ENCODE peak calls at places on chromosome 3, in six cellular contexts. F is IMR-90; M is CD8-positive, alpha-beta T cell; I is HCT116; Z is tibial nerve; L is A549. X is an unnamed sample. For H3K9me3, the result is how much of the 10 kb centered on the place peaks cover.

GRCh38 chr3:142998439-142998838 is 2.9 kb upstream of the U2SURP start:
- DNase-seq in F (peak), M (no peak), I (no peak), Z (no peak), L (no peak), X (no peak)

GRCh38 chr3:129230311-129231019 is 18.9 kb upstream of the COPG1 start:
- DNase-seq in F (peak), M (no peak), I (no peak), Z (no peak), L (peak), X (no peak)

GRCh38 chr3:80233576-80233975 is 465.8 kb upstream of the ROBO1 start:
- DNase-seq in F (peak), M (no peak), I (no peak), Z (no peak), L (no peak), X (no peak)

GRCh38 chr3:55491296-55491816 is 4.2 kb upstream of the WNT5A start:
- DNase-seq in F (peak), M (no peak), I (no peak), Z (no peak), L (no peak), X (no peak)

GRCh38 chr3:122994954-122995353 is 32.6 kb downstream of the SEMA5B start:
- DNase-seq in F (no peak), M (no peak), I (no peak), Z (no peak), L (no peak), X (no peak)

GRCh38 chr3:98788651-98789050 is 25.5 kb downstream of the ST3GAL6 start:
- DNase-seq in F (no peak), M (no peak), I (no peak), Z (no peak), L (no peak), X (no peak)

GRCh38 chr3:189404036-189404435 is 227.2 kb upstream of the TP63 start:
- DNase-seq in F (no peak), M (no peak), I (no peak), Z (no peak), L (no peak), X (no peak)

GRCh38 chr3:60708191-60708975 is 542.9 kb downstream of the FHIT start:
- DNase-seq in F (peak), M (no peak), I (no peak), Z (no peak), L (no peak), X (no peak)

GRCh38 chr3:135056084-135056730 is 261.1 kb downstream of the EPHB1 start:
- DNase-seq in F (no peak), M (no peak), I (no peak), Z (no peak), L (no peak), X (no peak)

GRCh38 chr3:149572796-149573414 is 84.9 kb downstream of the WWTR1 start:
- DNase-seq in F (peak), M (no peak), I (no peak), Z (no peak), L (no peak), X (no peak)

GRCh38 chr3:25084016-25084415 is 344.0 kb upstream of the RARB start:
- DNase-seq in F (no peak), M (no peak), I (no peak), Z (no peak), L (no peak), X (no peak)

GRCh38 chr3:46383211-46383945 is 12.6 kb downstream of the CCR5 start:
- DNase-seq in F (no peak), M (no peak), I (no peak), Z (no peak), L (no peak), X (no peak)

GRCh38 chr3:4670352-4670751 is 177.2 kb downstream of the ITPR1 start:
- DNase-seq in F (no peak), M (no peak), I (no peak), Z (no peak), L (peak), X (no peak)

GRCh38 chr3:71710906-71711494 is 14.2 kb downstream of the EIF4E3 start:
- DNase-seq in F (peak), M (no peak), I (peak), Z (no peak), L (peak), X (no peak)

GRCh38 chr3:170142373-170142772 is 39.2 kb downstream of the PHC3 start:
- DNase-seq in F (no peak), M (no peak), I (no peak), Z (no peak), L (no peak), X (no peak)

GRCh38 chr3:8596706-8597514 is 47.7 kb downstream of the SSUH2 start:
- DNase-seq in F (no peak), M (no peak), I (no peak), Z (no peak), L (no peak), X (no peak)

GRCh38 chr3:48077835-48078234 is 61.6 kb upstream of the MAP4 start:
- DNase-seq in F (peak), M (no peak), I (no peak), Z (no peak), L (no peak), X (no peak)

GRCh38 chr3:74661672-74662071 is 47.2 kb upstream of the CNTN3 start:
- DNase-seq in F (no peak), M (no peak), I (no peak), Z (no peak), L (no peak), X (no peak)

GRCh38 chr3:43723121-43723734 is 32.5 kb downstream of the ABHD5 start:
- DNase-seq in F (peak), M (no peak), I (no peak), Z (no peak), L (peak), X (no peak)

GRCh38 chr3:131393056-131393455 is 11.5 kb downstream of the NUDT16 start:
- DNase-seq in F (peak), M (no peak), I (no peak), Z (no peak), L (no peak), X (no peak)

GRCh38 chr3:127064391-127065137 is 81.6 kb downstream of the PLXNA1 start:
- DNase-seq in F (peak), M (no peak), I (peak), Z (no peak), L (no peak), X (peak)

GRCh38 chr3:149333518-149333859 is at the start of gene TM4SF18:
- DNase-seq in F (no peak), M (no peak), I (no peak), Z (no peak), L (peak), X (no peak)

GRCh38 chr3:26368312-26368711 is 254.3 kb upstream of the LRRC3B start:
- DNase-seq in F (no peak), M (no peak), I (no peak), Z (no peak), L (no peak), X (no peak)

GRCh38 chr3:13887746-13888300 is 8.0 kb upstream of the WNT7A start:
- DNase-seq in F (no peak), M (no peak), I (no peak), Z (no peak), L (no peak), X (no peak)

GRCh38 chr3:17808994-17809393 is 66.6 kb upstream of the TBC1D5 start:
- DNase-seq in F (peak), M (no peak), I (no peak), Z (no peak), L (no peak), X (no peak)

GRCh38 chr3:104909721-104910120 is 457.0 kb upstream of the ALCAM start:
- DNase-seq in F (peak), M (no peak), I (no peak), Z (no peak), L (no peak), X (no peak)

GRCh38 chr3:132180337-132180791 is 136.8 kb upstream of the ACP3 start:
- DNase-seq in F (peak), M (no peak), I (peak), Z (no peak), L (peak), X (no peak)

GRCh38 chr3:103295974-103296570 is 861.3 kb downstream of the ZPLD1 start:
- DNase-seq in F (peak), M (no peak), I (peak), Z (no peak), L (peak), X (no peak)

GRCh38 chr3:39593341-39593740 is 125.9 kb downstream of the MOBP start:
- DNase-seq in F (no peak), M (no peak), I (no peak), Z (no peak), L (no peak), X (no peak)

GRCh38 chr3:86954751-86955150 is 36.2 kb downstream of the VGLL3 start:
- DNase-seq in F (no peak), M (no peak), I (no peak), Z (no peak), L (no peak), X (no peak)

GRCh38 chr3:10746001-10746400 is 70.0 kb upstream of the SLC6A11 start:
- DNase-seq in F (no peak), M (no peak), I (no peak), Z (no peak), L (no peak), X (no peak)

GRCh38 chr3:10746684-10747083 is 69.3 kb upstream of the SLC6A11 start:
- DNase-seq in F (no peak), M (no peak), I (no peak), Z (no peak), L (no peak), X (no peak)

GRCh38 chr3:10744098-10744465 is 71.9 kb upstream of the SLC6A11 start:
- DNase-seq in F (no peak), M (no peak), I (peak), Z (no peak), L (peak), X (no peak)

GRCh38 chr3:10743366-10744097 is 72.5 kb upstream of the SLC6A11 start:
- DNase-seq in F (no peak), M (no peak), I (no peak), Z (no peak), L (no peak), X (no peak)

DNA sequence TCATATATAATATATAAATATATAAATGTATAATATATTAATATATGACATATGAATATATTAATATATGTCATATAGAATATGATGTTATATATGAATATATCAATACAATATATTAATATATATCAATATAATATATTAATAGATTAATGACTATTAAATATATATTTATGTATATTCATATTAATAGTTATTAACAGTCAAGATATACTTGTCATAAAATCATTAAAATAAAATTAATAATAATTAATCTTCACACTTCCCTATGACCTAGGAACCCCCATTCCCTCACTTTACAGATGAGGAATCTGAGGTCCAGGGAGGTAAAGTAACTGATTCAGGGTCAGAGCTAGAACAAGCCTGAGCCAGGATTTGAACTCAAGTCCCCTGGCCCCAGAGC is 70.6 kb upstream of the SLC6A11 start:
- DNase-seq in F (no peak), M (no peak), I (no peak), Z (no peak), L (no peak), X (no peak)
- H3K9me3 ChIP-seq in F (under half), M (under half), I (under half), Z (under half), L (under half), X (under half)

GRCh38 chr3:73603771-73604171 is 21.0 kb downstream of the PDZRN3 start:
- DNase-seq in F (peak), M (no peak), I (no peak), Z (no peak), L (no peak), X (no peak)
- H3K4me3 ChIP-seq in F (no peak), M (no peak), I (no peak), Z (no peak), L (no peak), X (no peak)

GRCh38 chr3:157445897-157446296 is 9.2 kb downstream of the PTX3 start:
- DNase-seq in F (peak), M (no peak), I (no peak), Z (no peak), L (no peak), X (no peak)

GRCh38 chr3:157444789-157445188 is 8.1 kb downstream of the PTX3 start:
- DNase-seq in F (no peak), M (no peak), I (no peak), Z (no peak), L (no peak), X (no peak)

GRCh38 chr3:157443873-157444770 is 7.5 kb downstream of the PTX3 start:
- DNase-seq in F (peak), M (no peak), I (no peak), Z (no peak), L (no peak), X (no peak)

GRCh38 chr3:157442729-157443128 is 6.1 kb downstream of the PTX3 start:
- DNase-seq in F (peak), M (no peak), I (no peak), Z (no peak), L (no peak), X (no peak)

GRCh38 chr3:157447026-157447694 is 10.5 kb downstream of the PTX3 start:
- DNase-seq in F (peak), M (no peak), I (peak), Z (no peak), L (peak), X (no peak)
- TF ChIP-seq CTCF in F (peak), M (no peak), I (peak), Z (peak), L (peak), X (peak)

GRCh38 chr3:29705906-29706507 is 425.1 kb downstream of the RBMS3 start:
- DNase-seq in F (no peak), M (no peak), I (no peak), Z (no peak), L (no peak), X (no peak)
- H3K9me3 ChIP-seq in F (under half), M (under half), I (under half), Z (under half), L (under half), X (under half)

DNA sequence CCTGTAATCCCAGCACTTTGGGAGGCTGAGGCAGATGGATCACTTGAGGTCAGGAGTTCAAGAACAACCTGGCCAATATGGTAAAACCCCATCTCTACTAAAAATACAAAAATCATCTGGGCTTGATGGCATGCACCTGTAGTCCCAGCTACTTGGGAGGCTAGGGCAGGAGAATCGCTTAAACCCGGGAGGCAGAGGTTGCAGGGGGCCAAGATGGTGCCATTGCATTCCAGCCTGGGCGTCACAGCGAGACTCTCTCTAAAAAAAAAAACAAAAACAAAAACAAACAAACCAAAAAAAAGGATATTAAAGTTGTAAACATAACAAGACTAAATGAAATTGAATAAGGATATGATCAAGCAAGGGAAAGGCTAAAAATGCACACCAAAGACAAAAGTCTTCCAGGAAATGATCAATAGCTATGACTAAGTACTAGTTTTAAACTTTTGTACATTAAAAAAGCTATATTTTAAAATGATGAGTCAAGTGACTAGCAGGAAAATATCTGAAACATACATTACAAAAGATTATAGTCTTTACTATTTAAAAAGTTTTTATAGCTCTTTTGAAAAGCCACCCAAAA is 28.6 kb downstream of the KLHL6 start:
- DNase-seq in F (no peak), M (no peak), I (no peak), Z (no peak), L (no peak), X (no peak)
- H3K4me3 ChIP-seq in F (no peak), M (no peak), I (no peak), Z (no peak), L (no peak), X (no peak)

DNA sequence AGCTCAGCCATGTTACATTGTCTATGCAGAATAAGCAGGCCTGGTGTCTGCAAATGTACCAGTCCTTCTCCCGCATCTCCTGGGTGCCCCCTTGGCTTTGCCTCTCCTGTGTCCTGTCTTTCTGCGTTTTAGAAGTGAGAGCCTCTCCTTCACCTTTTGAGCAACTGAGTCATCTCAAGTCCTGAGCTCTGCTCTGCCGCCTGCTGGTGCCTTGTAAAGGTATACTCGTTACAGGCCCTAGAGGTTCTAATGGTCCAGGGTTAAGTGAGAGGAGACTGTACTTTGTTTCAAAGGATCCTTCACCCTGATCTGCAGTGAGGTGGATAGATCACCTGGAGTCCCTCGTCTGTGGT is 12.6 kb downstream of the GHRL start:
- DNase-seq in F (no peak), M (no peak), I (no peak), Z (no peak), L (peak), X (no peak)
- TF ChIP-seq CTCF in F (no peak), M (no peak), I (peak), Z (no peak), L (no peak), X (no peak)

DNA sequence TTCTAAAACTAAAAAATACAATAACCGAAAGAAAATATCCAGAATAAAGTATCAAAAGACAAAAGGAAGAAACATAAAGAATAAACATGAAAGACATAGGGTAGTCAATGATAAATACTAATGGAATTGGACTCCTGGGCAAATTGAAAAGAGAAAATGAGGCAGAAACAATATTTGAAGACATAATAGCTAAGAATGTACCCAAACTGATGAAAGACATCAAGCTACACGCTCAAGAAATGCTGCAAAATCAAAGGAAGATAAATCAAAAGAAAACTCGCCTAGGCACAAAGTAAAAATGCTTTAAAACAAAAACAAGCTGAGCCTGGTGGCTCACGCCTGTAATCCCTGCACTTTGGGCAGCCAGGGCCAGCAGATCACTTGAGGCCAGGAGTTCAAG is 34.9 kb downstream of the CEP70 start:
- DNase-seq in F (no peak), M (no peak), I (no peak), Z (no peak), L (no peak), X (no peak)
- H3K9me3 ChIP-seq in F (under half), M (under half), I (under half), Z (under half), L (under half), X (under half)

GRCh38 chr3:64224826-64225606 is at the start of gene PRICKLE2:
- DNase-seq in F (peak), M (no peak), I (no peak), Z (peak), L (peak), X (peak)
- H3K4me3 ChIP-seq in F (peak), M (no peak), I (no peak), Z (peak), L (peak), X (peak)